ENCODE peak calls at places on chromosome 19, in four cellular contexts. W is K562, R is GM12878, U is HepG2. S is an unnamed sample.

GRCh38 chr19:49551531-49551930 is 23.7 kb downstream of the RCN3 start:
- DNase-seq in W (no peak), R (no peak), U (no peak), S (no peak)

GRCh38 chr19:19049406-19049805 is 14.4 kb upstream of the SLC25A42 start:
- DNase-seq in W (no peak), R (no peak), U (no peak), S (no peak)

GRCh38 chr19:35123573-35123972 is 8.0 kb downstream of the FXYD3 start:
- DNase-seq in W (no peak), R (no peak), U (no peak), S (no peak)

GRCh38 chr19:46904114-46905060 is 43.6 kb downstream of the ARHGAP35 start:
- DNase-seq in W (no peak), R (no peak), U (no peak), S (no peak)

GRCh38 chr19:48598996-48599626 is 7.4 kb upstream of the SPACA4 start:
- DNase-seq in W (no peak), R (no peak), U (no peak), S (no peak)

GRCh38 chr19:5786593-5787551 is 2.3 kb upstream of the PRR22 start:
- DNase-seq in W (no peak), R (no peak), U (no peak), S (no peak)

GRCh38 chr19:11541238-11541637 is 2.6 kb downstream of the CNN1 start:
- DNase-seq in W (no peak), R (no peak), U (no peak), S (no peak)

GRCh38 chr19:33878136-33878535 is 81.5 kb downstream of the KCTD15 start:
- DNase-seq in W (no peak), R (no peak), U (no peak), S (no peak)

GRCh38 chr19:41734585-41734984 is 20.7 kb upstream of the CEACAM6 start:
- DNase-seq in W (no peak), R (no peak), U (no peak), S (no peak)

GRCh38 chr19:10998045-10998533 is 37.3 kb downstream of the SMARCA4 start:
- DNase-seq in W (no peak), R (no peak), U (peak), S (no peak)

GRCh38 chr19:23996549-23996948 is 81.9 kb downstream of the ZNF726 start:
- DNase-seq in W (peak), R (no peak), U (peak), S (peak)

GRCh38 chr19:50660083-50660366 is 10.8 kb downstream of the C19orf81 start:
- DNase-seq in W (no peak), R (no peak), U (no peak), S (no peak)

GRCh38 chr19:44875666-44876418 is 15.2 kb upstream of the TOMM40 start:
- DNase-seq in W (no peak), R (no peak), U (no peak), S (no peak)

GRCh38 chr19:44882063-44882462 is 9.0 kb upstream of the TOMM40 start:
- DNase-seq in W (no peak), R (no peak), U (no peak), S (no peak)

GRCh38 chr19:44879309-44880065 is 11.6 kb upstream of the TOMM40 start:
- DNase-seq in W (no peak), R (no peak), U (no peak), S (peak)

GRCh38 chr19:44876930-44877530 is 14.0 kb upstream of the TOMM40 start:
- DNase-seq in W (no peak), R (no peak), U (no peak), S (no peak)

DNA sequence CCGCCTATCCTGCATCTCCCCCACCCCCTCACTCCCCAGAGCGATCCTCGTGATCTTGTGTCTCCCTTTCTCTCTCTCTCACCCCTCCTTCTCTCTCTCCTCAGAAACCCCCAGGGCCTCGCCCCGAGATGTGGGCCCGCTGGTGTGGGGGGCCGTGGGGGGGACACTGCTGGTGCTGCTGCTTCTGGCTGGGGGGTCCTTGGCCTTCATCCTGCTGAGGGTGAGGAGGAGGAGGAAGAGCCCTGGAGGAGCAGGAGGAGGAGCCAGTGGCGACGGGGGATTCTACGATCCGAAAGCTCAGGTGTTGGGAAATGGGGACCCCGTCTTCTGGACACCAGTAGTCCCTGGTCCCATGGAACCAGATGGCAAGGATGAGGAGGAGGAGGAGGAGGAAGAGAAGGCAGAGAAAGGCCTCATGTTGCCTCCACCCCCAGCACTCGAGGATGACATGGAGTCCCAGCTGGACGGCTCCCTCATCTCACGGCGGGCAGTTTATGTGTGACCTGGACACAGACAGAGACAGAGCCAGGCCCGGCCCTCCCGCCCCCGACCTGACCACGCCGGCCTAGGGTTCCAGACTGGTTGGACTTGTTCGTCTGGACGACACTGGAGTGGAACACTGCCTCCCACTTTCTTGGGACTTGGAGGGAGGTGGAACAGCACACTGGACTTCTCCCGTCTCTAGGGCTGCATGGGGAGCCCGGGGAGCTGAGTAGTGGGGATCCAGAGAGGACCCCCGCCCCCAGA is 12.8 kb upstream of the TOMM40 start:
- DNase-seq in W (no peak), R (no peak), U (no peak), S (no peak)
- TF ChIP-seq CBFB in W (no peak), R (no peak), U (no peak), S (no peak)

GRCh38 chr19:1253514-1254080 is 5.2 kb downstream of the MIDN start:
- DNase-seq in W (no peak), R (no peak), U (peak), S (no peak)

GRCh38 chr19:1254530-1255185 is 6.3 kb downstream of the MIDN start:
- DNase-seq in W (no peak), R (no peak), U (no peak), S (no peak)

GRCh38 chr19:1252818-1253513 is 4.6 kb downstream of the MIDN start:
- DNase-seq in W (peak), R (no peak), U (peak), S (no peak)

GRCh38 chr19:1255186-1256161 is 7.1 kb downstream of the MIDN start:
- DNase-seq in W (no peak), R (no peak), U (no peak), S (no peak)

GRCh38 chr19:1254081-1254527 is 5.7 kb downstream of the MIDN start:
- DNase-seq in W (no peak), R (no peak), U (no peak), S (no peak)
- TF ChIP-seq ESRRA in W (no peak), R (no peak), U (no peak), S (no peak)

DNA sequence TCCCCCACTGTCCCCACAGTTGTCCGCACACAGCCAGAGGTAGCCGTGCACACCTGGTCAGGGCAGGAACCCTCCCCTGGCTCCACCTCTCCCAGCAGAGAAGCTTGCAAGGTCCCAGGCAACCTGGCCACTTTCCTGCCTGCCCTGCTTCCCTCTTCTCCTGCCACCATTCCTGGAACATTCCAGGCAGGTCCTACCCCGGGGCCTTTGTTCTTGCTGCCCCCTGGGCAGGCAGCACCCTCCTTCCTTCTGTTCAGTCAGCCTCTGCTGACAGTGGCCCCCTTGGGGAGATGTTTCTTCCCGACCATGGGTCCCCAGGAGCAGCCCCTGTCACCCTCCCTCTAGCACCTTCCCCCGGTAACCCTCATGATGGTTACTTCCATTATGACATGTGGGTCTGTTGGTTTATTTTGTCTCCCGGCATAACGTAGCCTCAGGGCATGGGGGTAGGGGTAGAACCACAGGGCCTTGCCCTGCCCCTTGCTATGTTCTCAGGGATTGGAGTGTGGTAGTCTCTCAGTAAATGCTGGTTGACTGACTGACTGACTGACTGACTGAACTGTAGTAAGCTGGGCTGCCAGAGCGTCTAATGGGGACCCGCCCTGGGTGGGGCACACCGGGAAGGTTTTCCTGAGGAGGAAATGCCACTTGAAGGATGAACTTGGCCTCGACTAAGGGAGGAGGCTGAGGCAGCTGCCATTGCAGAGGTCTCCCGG is 10.8 kb downstream of the PAK4 start:
- DNase-seq in W (no peak), R (no peak), U (no peak), S (no peak)
- TF ChIP-seq CBFB in W (no peak), R (no peak), U (no peak), S (no peak)

DNA sequence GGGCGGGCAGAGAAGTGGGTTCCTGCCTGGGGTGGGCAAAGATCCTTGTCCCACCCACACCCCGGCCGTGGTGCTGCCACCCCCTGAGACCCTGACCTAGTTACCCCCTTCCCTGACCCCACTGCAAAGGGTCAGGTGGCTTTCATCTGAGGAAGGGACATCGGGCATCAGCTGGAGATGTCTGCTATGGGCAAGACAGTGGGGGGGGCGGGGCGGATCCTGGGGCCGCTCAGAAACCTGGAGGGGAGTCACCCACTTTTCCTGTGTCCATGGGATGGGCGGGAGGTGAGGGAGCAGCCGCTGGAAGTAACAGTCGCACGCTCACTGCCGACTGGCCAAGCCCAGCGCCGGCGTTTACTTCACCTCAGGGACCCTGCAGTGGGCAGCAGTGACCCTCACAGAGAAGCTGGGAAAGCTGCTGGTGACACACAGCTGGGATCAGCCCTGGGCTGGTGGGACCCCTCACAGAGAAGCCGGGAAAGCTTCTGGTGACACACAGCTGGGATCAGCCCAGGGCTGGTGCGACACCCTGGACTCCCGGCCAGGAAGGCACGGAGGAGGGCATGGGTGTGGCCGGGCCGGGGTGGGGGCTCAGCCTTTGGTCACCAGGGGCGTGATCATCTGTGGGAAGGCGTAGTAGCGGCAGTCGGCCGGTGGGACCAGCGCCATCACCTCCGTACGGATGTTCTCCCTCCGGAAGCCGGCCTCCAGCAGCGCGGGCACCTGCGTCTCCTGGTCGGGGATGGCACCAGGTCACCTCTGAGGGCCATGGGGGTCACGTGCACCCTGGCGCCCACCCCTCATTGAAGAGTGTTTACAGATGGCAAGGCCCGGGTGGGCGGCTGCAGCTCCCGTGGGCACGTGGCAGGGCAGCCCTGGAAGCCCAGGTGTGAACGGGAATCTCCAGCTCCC is 4.3 kb downstream of the GAMT start:
- DNase-seq in W (no peak), R (no peak), U (no peak), S (no peak)
- TF ChIP-seq ESRRA in W (no peak), R (no peak), U (no peak), S (no peak)